ENCODE peak calls at places on chromosomes 2 and 18, in nine cellular contexts. O is RWPE1; Q is NCI-H1694; P is neural crest cell; D is aorta; I is stimulated activated CD8-positive, alpha-beta memory T cell treated with anti-CD3 and anti-CD28 coated beads, Interleukin-15, amount 100 ng/mL, for 1 hour; X is naive thymus-derived CD8-positive, alpha-beta T cell; L is T-helper 1 cell; K is cardiac fibroblast. W is an unnamed sample.

GRCh38 chr2:219221956-219222518 is 3.3 kb upstream of the ABCB6 start:
- DNase-seq in L (no peak), O (no peak), Q (peak; percentile 74), K (no peak), I (no peak), P (no peak), X (no peak), D (no peak), W (no peak)

GRCh38 chr18:58993260-58993659 is 128.6 kb downstream of the ZNF532 start:
- DNase-seq in I (no peak), D (no peak), X (no peak), Q (no peak), P (no peak), O (no peak), K (peak; percentile 94), L (no peak), W (peak; percentile 52)

GRCh38 chr18:54942144-54942543 is 17.1 kb downstream of the CCDC68 start:
- DNase-seq in O (no peak), X (no peak), L (no peak), K (no peak), D (no peak), P (no peak), Q (no peak), I (no peak), W (no peak)

GRCh38 chr2:3470166-3470651 is 49.1 kb downstream of the ADI1 start:
- DNase-seq in Q (no peak), D (peak; percentile 89), P (no peak), I (no peak), O (peak; percentile 55), X (no peak), L (no peak), K (peak; percentile 96), W (peak; percentile 61)

GRCh38 chr2:208183937-208184336 is 5.9 kb downstream of the C2orf80 start:
- DNase-seq in K (no peak), D (no peak), I (no peak), P (no peak), Q (no peak), O (no peak), L (no peak), X (no peak), W (no peak)

GRCh38 chr2:174750923-174751441 is 13.3 kb downstream of the CHRNA1 start:
- DNase-seq in D (no peak), Q (no peak), K (no peak), P (no peak), O (no peak), X (peak; percentile 10), I (no peak), L (peak; percentile 33), W (no peak)

GRCh38 chr2:70777450-70777849 is 9.4 kb upstream of the ADD2 start:
- DNase-seq in D (no peak), K (no peak), X (no peak), O (no peak), I (no peak), P (no peak), Q (no peak), L (no peak), W (no peak)

GRCh38 chr2:165889761-165890242 is 63.8 kb downstream of the TTC21B start:
- DNase-seq in K (no peak), L (no peak), P (no peak), I (no peak), Q (no peak), D (no peak), O (no peak), X (no peak), W (no peak)

GRCh38 chr2:10309286-10309685 is 6.6 kb downstream of the HPCAL1 start:
- DNase-seq in L (no peak), P (no peak), O (no peak), Q (no peak), X (no peak), I (no peak), D (no peak), K (no peak), W (no peak)

GRCh38 chr2:205731521-205731965 is 49.2 kb downstream of the NRP2 start:
- DNase-seq in P (no peak), L (no peak), I (no peak), K (peak; percentile 94), O (no peak), D (no peak), Q (no peak), X (no peak), W (peak; percentile 72)

GRCh38 chr2:229196448-229196847 is 74.6 kb downstream of the PID1 start:
- DNase-seq in D (no peak), L (no peak), Q (no peak), O (no peak), I (no peak), K (no peak), X (no peak), P (no peak), W (peak; percentile 3)

GRCh38 chr2:19299032-19299431 is 59.4 kb downstream of the OSR1 start:
- DNase-seq in P (no peak), O (no peak), Q (no peak), I (no peak), X (no peak), L (no peak), D (no peak), K (no peak), W (no peak)

GRCh38 chr18:74896390-74896991 is 298.8 kb downstream of the ZNF407 start:
- DNase-seq in K (peak; percentile 6), O (peak; percentile 36), X (peak; percentile 25), P (no peak), I (peak; percentile 8), D (no peak), Q (no peak), L (peak; percentile 25), W (no peak)